ENCODE peak calls at places on chromosomes 4 and X, in four cellular contexts. One of them, this sample, is unnamed.

GRCh38 chr4:845836-846251 is 19.9 kb upstream of the CPLX1 start:
- DNase-seq in GM23338: no peak
- DNase-seq in brain microvascular endothelial cell: no peak
- DNase-seq in LNCaP clone FGC: no peak
- DNase-seq in this sample: no peak

GRCh38 chr4:75089206-75089605 is 156.3 kb downstream of the PARM1 start:
- DNase-seq in GM23338: no peak
- DNase-seq in brain microvascular endothelial cell: no peak
- DNase-seq in LNCaP clone FGC: no peak
- DNase-seq in this sample: no peak

GRCh38 chr4:142347241-142347640 is 498.9 kb downstream of the INPP4B start:
- DNase-seq in GM23338: no peak
- DNase-seq in brain microvascular endothelial cell: peak
- DNase-seq in LNCaP clone FGC: no peak
- DNase-seq in this sample: peak

GRCh38 chrX:71579136-71579989 is 1.1 kb downstream of the GCNA start:
- DNase-seq in GM23338: peak
- DNase-seq in brain microvascular endothelial cell: no peak
- DNase-seq in LNCaP clone FGC: no peak
- DNase-seq in this sample: no peak

GRCh38 chrX:46294234-46294633 is 251.0 kb downstream of the ZNF674 start:
- DNase-seq in GM23338: no peak
- DNase-seq in brain microvascular endothelial cell: peak
- DNase-seq in LNCaP clone FGC: no peak
- DNase-seq in this sample: no peak

GRCh38 chr4:118180776-118181175 is 146.5 kb downstream of the NDST3 start:
- DNase-seq in GM23338: no peak
- DNase-seq in brain microvascular endothelial cell: no peak
- DNase-seq in LNCaP clone FGC: no peak
- DNase-seq in this sample: peak

GRCh38 chrX:104833401-104833800 is 267.4 kb downstream of the IL1RAPL2 start:
- DNase-seq in GM23338: no peak
- DNase-seq in brain microvascular endothelial cell: no peak
- DNase-seq in LNCaP clone FGC: no peak
- DNase-seq in this sample: no peak

GRCh38 chrX:141904262-141904661 is 568 bp downstream of the MAGEC1 start:
- DNase-seq in GM23338: no peak
- DNase-seq in brain microvascular endothelial cell: no peak
- DNase-seq in LNCaP clone FGC: no peak
- DNase-seq in this sample: no peak

GRCh38 chrX:10725071-10725470 is 104.7 kb upstream of the MID1 start:
- DNase-seq in GM23338: peak
- DNase-seq in brain microvascular endothelial cell: no peak
- DNase-seq in LNCaP clone FGC: no peak
- DNase-seq in this sample: no peak
- TF ChIP-seq CTCF in GM23338: peak
- TF ChIP-seq CTCF in brain microvascular endothelial cell: peak
- TF ChIP-seq CTCF in LNCaP clone FGC: no peak
- TF ChIP-seq CTCF in this sample: peak

GRCh38 chr4:13454786-13455185 is 29.4 kb downstream of the RAB28 start:
- DNase-seq in GM23338: no peak
- DNase-seq in brain microvascular endothelial cell: no peak
- DNase-seq in LNCaP clone FGC: no peak
- DNase-seq in this sample: no peak

GRCh38 chr4:13455411-13455810 is 28.7 kb downstream of the RAB28 start:
- DNase-seq in GM23338: no peak
- DNase-seq in brain microvascular endothelial cell: peak
- DNase-seq in LNCaP clone FGC: no peak
- DNase-seq in this sample: no peak

GRCh38 chr4:13452927-13453579 is 31.1 kb downstream of the RAB28 start:
- DNase-seq in GM23338: no peak
- DNase-seq in brain microvascular endothelial cell: no peak
- DNase-seq in LNCaP clone FGC: no peak
- DNase-seq in this sample: no peak
- TF ChIP-seq CTCF in GM23338: no peak
- TF ChIP-seq CTCF in brain microvascular endothelial cell: no peak
- TF ChIP-seq CTCF in LNCaP clone FGC: no peak
- TF ChIP-seq CTCF in this sample: no peak

DNA sequence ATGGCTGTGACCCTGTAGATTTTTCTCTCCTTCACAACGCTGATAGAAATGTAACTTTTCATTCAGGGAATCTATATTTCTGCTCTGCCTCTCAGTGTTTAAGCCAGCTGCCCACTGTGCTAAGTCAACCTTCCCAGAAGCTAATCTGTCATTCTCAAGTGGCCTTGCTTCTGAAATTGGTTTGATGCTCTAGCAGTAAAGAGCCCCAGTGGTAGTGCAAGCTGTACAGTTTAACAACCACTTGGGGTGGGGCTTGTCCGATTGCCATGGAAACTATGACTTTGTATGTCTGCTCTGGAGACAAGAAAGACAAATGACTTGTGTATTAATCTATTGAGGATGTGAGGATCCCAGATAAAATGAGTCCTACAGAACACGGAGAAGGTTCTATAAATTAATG is 620.9 kb upstream of the GALNT7 start:
- DNase-seq in GM23338: no peak
- DNase-seq in brain microvascular endothelial cell: no peak
- DNase-seq in LNCaP clone FGC: no peak
- DNase-seq in this sample: no peak
- TF ChIP-seq CTCF in GM23338: no peak
- TF ChIP-seq CTCF in brain microvascular endothelial cell: no peak
- TF ChIP-seq CTCF in LNCaP clone FGC: no peak
- TF ChIP-seq CTCF in this sample: no peak

GRCh38 chr4:146969126-146969525 is 23.5 kb upstream of the TTC29 start:
- DNase-seq in GM23338: no peak
- DNase-seq in brain microvascular endothelial cell: no peak
- DNase-seq in LNCaP clone FGC: no peak
- DNase-seq in this sample: no peak
- TF ChIP-seq CTCF in GM23338: no peak
- TF ChIP-seq CTCF in brain microvascular endothelial cell: peak
- TF ChIP-seq CTCF in LNCaP clone FGC: no peak
- TF ChIP-seq CTCF in this sample: no peak

GRCh38 chr4:30295652-30296051 is 424.5 kb upstream of the PCDH7 start:
- DNase-seq in GM23338: peak
- DNase-seq in brain microvascular endothelial cell: no peak
- DNase-seq in LNCaP clone FGC: no peak
- DNase-seq in this sample: no peak
- TF ChIP-seq CTCF in GM23338: peak
- TF ChIP-seq CTCF in brain microvascular endothelial cell: no peak
- TF ChIP-seq CTCF in LNCaP clone FGC: no peak
- TF ChIP-seq CTCF in this sample: no peak

GRCh38 chr4:186719925-186720694 is 3.5 kb downstream of the FAT1 start:
- DNase-seq in GM23338: peak
- DNase-seq in brain microvascular endothelial cell: peak
- DNase-seq in LNCaP clone FGC: no peak
- DNase-seq in this sample: no peak
- TF ChIP-seq CTCF in GM23338: peak
- TF ChIP-seq CTCF in brain microvascular endothelial cell: peak
- TF ChIP-seq CTCF in LNCaP clone FGC: peak
- TF ChIP-seq CTCF in this sample: peak

GRCh38 chr4:22237155-22237751 is 278.6 kb downstream of the ADGRA3 start:
- DNase-seq in GM23338: peak
- DNase-seq in brain microvascular endothelial cell: no peak
- DNase-seq in LNCaP clone FGC: no peak
- DNase-seq in this sample: peak
- TF ChIP-seq CTCF in GM23338: peak
- TF ChIP-seq CTCF in brain microvascular endothelial cell: peak
- TF ChIP-seq CTCF in LNCaP clone FGC: peak
- TF ChIP-seq CTCF in this sample: peak